ENCODE peak calls at places on chromosomes 4 and X, in seven cellular contexts. One of them, this sample, is unnamed.

GRCh38 chrX:55143621-55144020 is 54.8 kb downstream of the PAGE2 start:
- DNase-seq in SK-N-SH: no peak
- DNase-seq in GM12878: no peak
- DNase-seq in K562: no peak
- DNase-seq in HCT116: no peak
- DNase-seq in H1: no peak
- DNase-seq in HepG2: no peak
- DNase-seq in this sample: no peak

GRCh38 chrX:131747173-131747572 is 203.3 kb downstream of the OR13H1 start:
- DNase-seq in K562: no peak
- DNase-seq in GM12878: peak; percentile 98
- DNase-seq in HCT116: no peak
- DNase-seq in SK-N-SH: peak; percentile 39
- DNase-seq in HepG2: no peak
- DNase-seq in H1: no peak
- DNase-seq in this sample: peak; percentile 93

GRCh38 chr4:157713342-157713741 is 459.5 kb downstream of the GASK1B start:
- DNase-seq in HepG2: no peak
- DNase-seq in GM12878: no peak
- DNase-seq in HCT116: no peak
- DNase-seq in H1: no peak
- DNase-seq in SK-N-SH: peak; percentile 4
- DNase-seq in K562: no peak
- DNase-seq in this sample: no peak

GRCh38 chr4:113539408-113539807 is 222.1 kb downstream of the CAMK2D start:
- DNase-seq in K562: no peak
- DNase-seq in H1: no peak
- DNase-seq in HCT116: peak; percentile 31
- DNase-seq in SK-N-SH: no peak
- DNase-seq in HepG2: no peak
- DNase-seq in GM12878: no peak
- DNase-seq in this sample: no peak

GRCh38 chr4:80393246-80393969 is 57.9 kb downstream of the CFAP299 start:
- DNase-seq in HCT116: no peak
- DNase-seq in H1: no peak
- DNase-seq in GM12878: no peak
- DNase-seq in K562: no peak
- DNase-seq in HepG2: no peak
- DNase-seq in SK-N-SH: no peak
- DNase-seq in this sample: no peak

GRCh38 chr4:84403656-84404055 is 95.4 kb downstream of the NKX6-1 start:
- DNase-seq in HepG2: no peak
- DNase-seq in H1: no peak
- DNase-seq in GM12878: no peak
- DNase-seq in SK-N-SH: no peak
- DNase-seq in K562: no peak
- DNase-seq in HCT116: no peak
- DNase-seq in this sample: no peak

GRCh38 chrX:7139202-7140081 is 8.1 kb upstream of the STS start:
- DNase-seq in GM12878: no peak
- DNase-seq in SK-N-SH: no peak
- DNase-seq in HepG2: no peak
- DNase-seq in K562: no peak
- DNase-seq in HCT116: no peak
- DNase-seq in H1: no peak
- DNase-seq in this sample: no peak

GRCh38 chrX:137028699-137029098 is 5.1 kb downstream of the GPR101 start:
- DNase-seq in HCT116: no peak
- DNase-seq in SK-N-SH: no peak
- DNase-seq in H1: no peak
- DNase-seq in K562: no peak
- DNase-seq in GM12878: no peak
- DNase-seq in HepG2: no peak
- DNase-seq in this sample: no peak

GRCh38 chr4:56871357-56871993 is 36.2 kb upstream of the REST start:
- DNase-seq in HCT116: no peak
- DNase-seq in HepG2: no peak
- DNase-seq in H1: peak; percentile 50
- DNase-seq in SK-N-SH: peak; percentile 69
- DNase-seq in GM12878: no peak
- DNase-seq in K562: no peak
- DNase-seq in this sample: no peak

GRCh38 chr4:185467101-185467500 is 4.4 kb downstream of the CCDC110 start:
- DNase-seq in HCT116: no peak
- DNase-seq in SK-N-SH: no peak
- DNase-seq in H1: no peak
- DNase-seq in GM12878: no peak
- DNase-seq in HepG2: no peak
- DNase-seq in K562: no peak
- DNase-seq in this sample: no peak

GRCh38 chr4:118356731-118357130 is 3.9 kb upstream of the PRSS12 start:
- DNase-seq in SK-N-SH: no peak
- DNase-seq in GM12878: no peak
- DNase-seq in HCT116: no peak
- DNase-seq in H1: no peak
- DNase-seq in K562: no peak
- DNase-seq in HepG2: no peak
- DNase-seq in this sample: no peak

GRCh38 chr4:75547647-75548387 is 8.0 kb upstream of the ODAPH start:
- DNase-seq in K562: peak; percentile 15
- DNase-seq in HCT116: no peak
- DNase-seq in HepG2: peak; percentile 70
- DNase-seq in GM12878: no peak
- DNase-seq in H1: no peak
- DNase-seq in SK-N-SH: peak; percentile 66
- DNase-seq in this sample: no peak

GRCh38 chrX:104270916-104271512 is 16.3 kb upstream of the ESX1 start:
- DNase-seq in H1: peak; percentile 72
- DNase-seq in SK-N-SH: no peak
- DNase-seq in K562: peak; percentile 9
- DNase-seq in HepG2: peak; percentile 1
- DNase-seq in HCT116: peak; percentile 50
- DNase-seq in GM12878: no peak
- DNase-seq in this sample: peak; percentile 39

GRCh38 chr4:177239475-177239874 is 70.2 kb upstream of the NEIL3 start:
- DNase-seq in HCT116: no peak
- DNase-seq in GM12878: no peak
- DNase-seq in HepG2: no peak
- DNase-seq in SK-N-SH: no peak
- DNase-seq in H1: no peak
- DNase-seq in K562: no peak
- DNase-seq in this sample: no peak

GRCh38 chr4:92106816-92107215 is 196.9 kb upstream of the GRID2 start:
- DNase-seq in H1: no peak
- DNase-seq in K562: no peak
- DNase-seq in HCT116: no peak
- DNase-seq in SK-N-SH: no peak
- DNase-seq in GM12878: no peak
- DNase-seq in HepG2: no peak
- DNase-seq in this sample: no peak

GRCh38 chrX:38891641-38892413 is 90.6 kb downstream of the MID1IP1 start:
- DNase-seq in H1: no peak
- DNase-seq in HepG2: no peak
- DNase-seq in HCT116: no peak
- DNase-seq in GM12878: no peak
- DNase-seq in K562: no peak
- DNase-seq in SK-N-SH: no peak
- DNase-seq in this sample: no peak

GRCh38 chr4:139735381-139736256 is 70.0 kb downstream of the MGST2 start:
- DNase-seq in SK-N-SH: peak; percentile 94
- DNase-seq in HCT116: no peak
- DNase-seq in H1: peak; percentile 66
- DNase-seq in HepG2: no peak
- DNase-seq in K562: no peak
- DNase-seq in GM12878: no peak
- DNase-seq in this sample: no peak
- H3K4me3 ChIP-seq in SK-N-SH: peak overlapping the region; percentile 58
- H3K4me3 ChIP-seq in HCT116: no peak overlapping the region
- H3K4me3 ChIP-seq in H1: peak overlapping the region; percentile 64
- H3K4me3 ChIP-seq in HepG2: no peak overlapping the region
- H3K4me3 ChIP-seq in K562: no peak overlapping the region
- H3K4me3 ChIP-seq in GM12878: no peak overlapping the region
- H3K4me3 ChIP-seq in this sample: peak overlapping the region; percentile 31

GRCh38 chr4:137129471-137130244 is 402.6 kb downstream of the PCDH18 start:
- DNase-seq in HCT116: no peak
- DNase-seq in GM12878: no peak
- DNase-seq in SK-N-SH: no peak
- DNase-seq in H1: no peak
- DNase-seq in HepG2: no peak
- DNase-seq in K562: no peak
- DNase-seq in this sample: no peak

GRCh38 chr4:137125011-137125410 is 407.3 kb downstream of the PCDH18 start:
- DNase-seq in K562: no peak
- DNase-seq in HepG2: no peak
- DNase-seq in H1: no peak
- DNase-seq in GM12878: no peak
- DNase-seq in HCT116: peak; percentile 22
- DNase-seq in SK-N-SH: no peak
- DNase-seq in this sample: no peak

GRCh38 chr4:137122876-137123275 is 409.4 kb downstream of the PCDH18 start:
- DNase-seq in GM12878: no peak
- DNase-seq in HCT116: no peak
- DNase-seq in H1: no peak
- DNase-seq in K562: no peak
- DNase-seq in HepG2: no peak
- DNase-seq in SK-N-SH: no peak
- DNase-seq in this sample: no peak

GRCh38 chr4:137124278-137124932 is 407.9 kb downstream of the PCDH18 start:
- DNase-seq in K562: peak; percentile 2
- DNase-seq in SK-N-SH: peak; percentile 42
- DNase-seq in HepG2: peak; percentile 17
- DNase-seq in H1: no peak
- DNase-seq in HCT116: peak; percentile 53
- DNase-seq in GM12878: peak; percentile 1
- DNase-seq in this sample: peak; percentile 10
- TF ChIP-seq CTCF in K562: peak; percentile 21
- TF ChIP-seq CTCF in SK-N-SH: peak; percentile 80
- TF ChIP-seq CTCF in HepG2: peak; percentile 64
- TF ChIP-seq CTCF in H1: peak; percentile 51
- TF ChIP-seq CTCF in HCT116: peak; percentile 47
- TF ChIP-seq CTCF in GM12878: peak; percentile 43
- TF ChIP-seq CTCF in this sample: peak; percentile 57

GRCh38 chr4:121360496-121360895 is 20.3 kb downstream of the QRFPR start:
- DNase-seq in H1: no peak
- DNase-seq in SK-N-SH: no peak
- DNase-seq in GM12878: no peak
- DNase-seq in HepG2: no peak
- DNase-seq in K562: no peak
- DNase-seq in HCT116: no peak
- DNase-seq in this sample: no peak
- TF ChIP-seq SIN3A in H1: no peak
- TF ChIP-seq SIN3A in SK-N-SH: no peak
- TF ChIP-seq SIN3A in GM12878: no peak
- TF ChIP-seq SIN3A in HepG2: no peak
- TF ChIP-seq SIN3A in K562: no peak
- TF ChIP-seq SIN3A in HCT116: no peak
- TF ChIP-seq SIN3A in this sample: no peak

GRCh38 chrX:2774776-2775175 is 22.9 kb downstream of the XG start:
- DNase-seq in HCT116: no peak
- DNase-seq in H1: no peak
- DNase-seq in K562: no peak
- DNase-seq in HepG2: no peak
- DNase-seq in GM12878: no peak
- DNase-seq in SK-N-SH: no peak
- DNase-seq in this sample: no peak
- H3K4me3 ChIP-seq in HCT116: no peak overlapping the region
- H3K4me3 ChIP-seq in H1: no peak overlapping the region
- H3K4me3 ChIP-seq in K562: no peak overlapping the region
- H3K4me3 ChIP-seq in HepG2: no peak overlapping the region
- H3K4me3 ChIP-seq in GM12878: no peak overlapping the region
- H3K4me3 ChIP-seq in SK-N-SH: no peak overlapping the region
- H3K4me3 ChIP-seq in this sample: no peak overlapping the region

GRCh38 chr4:8276358-8277240 is 7.0 kb downstream of the HTRA3 start:
- DNase-seq in K562: no peak
- DNase-seq in GM12878: no peak
- DNase-seq in H1: no peak
- DNase-seq in HCT116: no peak
- DNase-seq in HepG2: no peak
- DNase-seq in SK-N-SH: no peak
- DNase-seq in this sample: no peak

GRCh38 chr4:8275511-8275910 is 6.0 kb downstream of the HTRA3 start:
- DNase-seq in HCT116: no peak
- DNase-seq in K562: no peak
- DNase-seq in GM12878: no peak
- DNase-seq in SK-N-SH: no peak
- DNase-seq in H1: no peak
- DNase-seq in HepG2: no peak
- DNase-seq in this sample: no peak

GRCh38 chr4:8274066-8274652 is 4.6 kb downstream of the HTRA3 start:
- DNase-seq in HCT116: no peak
- DNase-seq in GM12878: no peak
- DNase-seq in K562: no peak
- DNase-seq in SK-N-SH: no peak
- DNase-seq in HepG2: no peak
- DNase-seq in H1: no peak
- DNase-seq in this sample: no peak

GRCh38 chr4:8273450-8273849 is 3.9 kb downstream of the HTRA3 start:
- DNase-seq in H1: no peak
- DNase-seq in HepG2: no peak
- DNase-seq in SK-N-SH: no peak
- DNase-seq in K562: no peak
- DNase-seq in HCT116: no peak
- DNase-seq in GM12878: no peak
- DNase-seq in this sample: no peak

DNA sequence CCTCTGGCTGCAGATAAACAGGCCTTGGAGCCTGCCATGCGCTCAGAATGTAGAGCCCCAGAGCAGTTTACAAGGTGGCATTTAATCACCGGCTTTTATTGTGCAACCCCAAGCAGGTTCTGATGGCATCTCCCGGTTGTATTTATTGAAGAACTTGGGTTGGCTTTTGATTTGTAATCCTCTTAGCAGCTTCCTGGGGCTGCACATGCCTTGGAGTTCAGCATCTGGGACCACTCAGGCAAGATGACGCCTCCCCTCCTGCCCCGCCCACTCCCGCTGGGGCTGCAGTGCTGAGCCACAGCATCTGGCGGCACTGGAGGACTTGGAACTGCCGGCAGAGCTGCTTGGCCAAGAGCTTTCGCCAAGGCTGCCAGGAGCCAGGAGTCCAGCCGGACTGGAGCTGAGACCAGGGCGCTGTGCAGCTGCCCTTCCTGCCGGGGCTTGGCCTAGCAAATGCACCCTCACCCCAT is 5.3 kb downstream of the HTRA3 start:
- DNase-seq in HepG2: no peak
- DNase-seq in K562: no peak
- DNase-seq in SK-N-SH: peak; percentile 95
- DNase-seq in HCT116: no peak
- DNase-seq in GM12878: no peak
- DNase-seq in H1: no peak
- DNase-seq in this sample: no peak
- TF ChIP-seq CTCF in HepG2: peak; percentile 43
- TF ChIP-seq CTCF in K562: no peak
- TF ChIP-seq CTCF in SK-N-SH: peak; percentile 60
- TF ChIP-seq CTCF in HCT116: no peak
- TF ChIP-seq CTCF in GM12878: no peak
- TF ChIP-seq CTCF in H1: no peak
- TF ChIP-seq CTCF in this sample: no peak

GRCh38 chrX:150602743-150603142 is 34.3 kb downstream of the MTM1 start:
- DNase-seq in HCT116: no peak
- DNase-seq in SK-N-SH: no peak
- DNase-seq in K562: no peak
- DNase-seq in GM12878: no peak
- DNase-seq in HepG2: no peak
- DNase-seq in H1: no peak
- DNase-seq in this sample: no peak
- TF ChIP-seq SIN3A in HCT116: no peak
- TF ChIP-seq SIN3A in SK-N-SH: no peak
- TF ChIP-seq SIN3A in K562: no peak
- TF ChIP-seq SIN3A in GM12878: no peak
- TF ChIP-seq SIN3A in HepG2: no peak
- TF ChIP-seq SIN3A in H1: no peak
- TF ChIP-seq SIN3A in this sample: no peak

This sample was measured in Panc1.